ENCODE peak calls at places on chromosomes 1 and 21, in seven cellular contexts. One of them, this sample, is unnamed.

GRCh38 chr1:110390096-110390495 is 730 bp downstream of the SLC16A4 start:
- DNase-seq in cardiac fibroblast: peak
- DNase-seq in GM12865: no peak
- DNase-seq in astrocyte of the cerebellum: peak
- DNase-seq in IMR-90: peak
- DNase-seq in bronchial epithelial cell: peak
- DNase-seq in brain microvascular endothelial cell: peak
- DNase-seq in this sample: peak

GRCh38 chr1:114756949-114757454 is 782 bp downstream of the CSDE1 start:
- DNase-seq in cardiac fibroblast: peak
- DNase-seq in GM12865: no peak
- DNase-seq in astrocyte of the cerebellum: no peak
- DNase-seq in IMR-90: peak
- DNase-seq in bronchial epithelial cell: peak
- DNase-seq in brain microvascular endothelial cell: peak
- DNase-seq in this sample: peak

GRCh38 chr1:186146971-186147370 is 228.1 kb downstream of the TPR start:
- DNase-seq in cardiac fibroblast: no peak
- DNase-seq in GM12865: no peak
- DNase-seq in astrocyte of the cerebellum: no peak
- DNase-seq in IMR-90: no peak
- DNase-seq in bronchial epithelial cell: no peak
- DNase-seq in brain microvascular endothelial cell: no peak
- DNase-seq in this sample: no peak

GRCh38 chr1:91583326-91583755 is 82.7 kb downstream of the CDC7 start:
- DNase-seq in cardiac fibroblast: no peak
- DNase-seq in GM12865: no peak
- DNase-seq in astrocyte of the cerebellum: no peak
- DNase-seq in IMR-90: peak
- DNase-seq in bronchial epithelial cell: peak
- DNase-seq in brain microvascular endothelial cell: peak
- DNase-seq in this sample: peak

GRCh38 chr21:46062471-46063211 is 35.3 kb upstream of the COL6A2 start:
- DNase-seq in cardiac fibroblast: no peak
- DNase-seq in GM12865: no peak
- DNase-seq in astrocyte of the cerebellum: no peak
- DNase-seq in IMR-90: no peak
- DNase-seq in bronchial epithelial cell: no peak
- DNase-seq in brain microvascular endothelial cell: no peak
- DNase-seq in this sample: no peak

GRCh38 chr1:210378721-210379120 is 50.0 kb downstream of the HHAT start:
- DNase-seq in cardiac fibroblast: no peak
- DNase-seq in GM12865: no peak
- DNase-seq in astrocyte of the cerebellum: no peak
- DNase-seq in IMR-90: peak
- DNase-seq in bronchial epithelial cell: no peak
- DNase-seq in brain microvascular endothelial cell: no peak
- DNase-seq in this sample: no peak

GRCh38 chr1:81375884-81376548 is 424.7 kb upstream of the ADGRL2 start:
- DNase-seq in cardiac fibroblast: no peak
- DNase-seq in GM12865: no peak
- DNase-seq in astrocyte of the cerebellum: no peak
- DNase-seq in IMR-90: no peak
- DNase-seq in bronchial epithelial cell: no peak
- DNase-seq in brain microvascular endothelial cell: no peak
- DNase-seq in this sample: no peak

GRCh38 chr1:111690306-111690617 is 48.9 kb downstream of the INKA2 start:
- DNase-seq in cardiac fibroblast: peak
- DNase-seq in GM12865: no peak
- DNase-seq in astrocyte of the cerebellum: peak
- DNase-seq in IMR-90: peak
- DNase-seq in bronchial epithelial cell: no peak
- DNase-seq in brain microvascular endothelial cell: peak
- DNase-seq in this sample: peak

GRCh38 chr1:34101151-34101550 is 63.9 kb downstream of the CSMD2 start:
- DNase-seq in cardiac fibroblast: no peak
- DNase-seq in GM12865: no peak
- DNase-seq in astrocyte of the cerebellum: peak
- DNase-seq in IMR-90: peak
- DNase-seq in bronchial epithelial cell: no peak
- DNase-seq in brain microvascular endothelial cell: no peak
- DNase-seq in this sample: no peak

GRCh38 chr1:27598288-27598687 is 5.7 kb downstream of the AHDC1 start:
- DNase-seq in cardiac fibroblast: peak
- DNase-seq in GM12865: no peak
- DNase-seq in astrocyte of the cerebellum: no peak
- DNase-seq in IMR-90: no peak
- DNase-seq in bronchial epithelial cell: no peak
- DNase-seq in brain microvascular endothelial cell: no peak
- DNase-seq in this sample: no peak

GRCh38 chr21:15837603-15838002 is 107.8 kb downstream of the USP25 start:
- DNase-seq in cardiac fibroblast: peak
- DNase-seq in GM12865: no peak
- DNase-seq in astrocyte of the cerebellum: no peak
- DNase-seq in IMR-90: peak
- DNase-seq in bronchial epithelial cell: no peak
- DNase-seq in brain microvascular endothelial cell: no peak
- DNase-seq in this sample: peak

GRCh38 chr1:185474440-185475149 is 157.6 kb upstream of the IVNS1ABP start:
- DNase-seq in cardiac fibroblast: no peak
- DNase-seq in GM12865: no peak
- DNase-seq in astrocyte of the cerebellum: no peak
- DNase-seq in IMR-90: no peak
- DNase-seq in bronchial epithelial cell: no peak
- DNase-seq in brain microvascular endothelial cell: no peak
- DNase-seq in this sample: peak

GRCh38 chr1:53411541-53412152 is 47.6 kb upstream of the DMRTB1 start:
- DNase-seq in cardiac fibroblast: no peak
- DNase-seq in GM12865: no peak
- DNase-seq in astrocyte of the cerebellum: no peak
- DNase-seq in IMR-90: peak
- DNase-seq in bronchial epithelial cell: no peak
- DNase-seq in brain microvascular endothelial cell: no peak
- DNase-seq in this sample: no peak

GRCh38 chr1:17260738-17261137 is 11.8 kb downstream of the PADI3 start:
- DNase-seq in cardiac fibroblast: no peak
- DNase-seq in GM12865: no peak
- DNase-seq in astrocyte of the cerebellum: no peak
- DNase-seq in IMR-90: no peak
- DNase-seq in bronchial epithelial cell: no peak
- DNase-seq in brain microvascular endothelial cell: no peak
- DNase-seq in this sample: no peak

GRCh38 chr1:39214998-39215873 is 10.7 kb downstream of the MACF1 start:
- DNase-seq in cardiac fibroblast: no peak
- DNase-seq in GM12865: peak
- DNase-seq in astrocyte of the cerebellum: no peak
- DNase-seq in IMR-90: no peak
- DNase-seq in bronchial epithelial cell: peak
- DNase-seq in brain microvascular endothelial cell: no peak
- DNase-seq in this sample: peak

GRCh38 chr1:184082541-184082940 is 31.0 kb downstream of the TSEN15 start:
- DNase-seq in cardiac fibroblast: no peak
- DNase-seq in GM12865: no peak
- DNase-seq in astrocyte of the cerebellum: no peak
- DNase-seq in IMR-90: no peak
- DNase-seq in bronchial epithelial cell: no peak
- DNase-seq in brain microvascular endothelial cell: no peak
- DNase-seq in this sample: no peak

GRCh38 chr1:45924736-45925135 is 121.3 kb downstream of the MAST2 start:
- DNase-seq in cardiac fibroblast: peak
- DNase-seq in GM12865: no peak
- DNase-seq in astrocyte of the cerebellum: no peak
- DNase-seq in IMR-90: peak
- DNase-seq in bronchial epithelial cell: peak
- DNase-seq in brain microvascular endothelial cell: peak
- DNase-seq in this sample: peak

GRCh38 chr1:95284420-95284819 is 50.4 kb downstream of the RWDD3 start:
- DNase-seq in cardiac fibroblast: no peak
- DNase-seq in GM12865: no peak
- DNase-seq in astrocyte of the cerebellum: no peak
- DNase-seq in IMR-90: no peak
- DNase-seq in bronchial epithelial cell: no peak
- DNase-seq in brain microvascular endothelial cell: no peak
- DNase-seq in this sample: no peak

GRCh38 chr1:211285196-211285595 is 26.0 kb downstream of the RCOR3 start:
- DNase-seq in cardiac fibroblast: peak
- DNase-seq in GM12865: no peak
- DNase-seq in astrocyte of the cerebellum: peak
- DNase-seq in IMR-90: peak
- DNase-seq in bronchial epithelial cell: no peak
- DNase-seq in brain microvascular endothelial cell: no peak
- DNase-seq in this sample: no peak

GRCh38 chr1:207799989-207800648 is 48.3 kb downstream of the CD46 start:
- DNase-seq in cardiac fibroblast: no peak
- DNase-seq in GM12865: no peak
- DNase-seq in astrocyte of the cerebellum: no peak
- DNase-seq in IMR-90: no peak
- DNase-seq in bronchial epithelial cell: no peak
- DNase-seq in brain microvascular endothelial cell: no peak
- DNase-seq in this sample: no peak

GRCh38 chr1:156371553-156372264 is 2.7 kb downstream of the RHBG start:
- DNase-seq in cardiac fibroblast: peak
- DNase-seq in GM12865: no peak
- DNase-seq in astrocyte of the cerebellum: no peak
- DNase-seq in IMR-90: peak
- DNase-seq in bronchial epithelial cell: peak
- DNase-seq in brain microvascular endothelial cell: peak
- DNase-seq in this sample: peak

GRCh38 chr1:204885790-204886189 is 15.1 kb downstream of the NFASC start:
- DNase-seq in cardiac fibroblast: peak
- DNase-seq in GM12865: no peak
- DNase-seq in astrocyte of the cerebellum: no peak
- DNase-seq in IMR-90: no peak
- DNase-seq in bronchial epithelial cell: no peak
- DNase-seq in brain microvascular endothelial cell: no peak
- DNase-seq in this sample: peak

GRCh38 chr1:228059536-228060457 is 22.7 kb upstream of the ARF1 start:
- DNase-seq in cardiac fibroblast: peak
- DNase-seq in GM12865: peak
- DNase-seq in astrocyte of the cerebellum: no peak
- DNase-seq in IMR-90: no peak
- DNase-seq in bronchial epithelial cell: peak
- DNase-seq in brain microvascular endothelial cell: no peak
- DNase-seq in this sample: peak

GRCh38 chr1:228060458-228061190 is 21.9 kb upstream of the ARF1 start:
- DNase-seq in cardiac fibroblast: peak
- DNase-seq in GM12865: no peak
- DNase-seq in astrocyte of the cerebellum: no peak
- DNase-seq in IMR-90: no peak
- DNase-seq in bronchial epithelial cell: no peak
- DNase-seq in brain microvascular endothelial cell: no peak
- DNase-seq in this sample: no peak

GRCh38 chr1:228061411-228062084 is 21.0 kb upstream of the ARF1 start:
- DNase-seq in cardiac fibroblast: no peak
- DNase-seq in GM12865: no peak
- DNase-seq in astrocyte of the cerebellum: no peak
- DNase-seq in IMR-90: no peak
- DNase-seq in bronchial epithelial cell: no peak
- DNase-seq in brain microvascular endothelial cell: no peak
- DNase-seq in this sample: no peak

GRCh38 chr1:228058981-228059535 is 23.4 kb upstream of the ARF1 start:
- DNase-seq in cardiac fibroblast: no peak
- DNase-seq in GM12865: no peak
- DNase-seq in astrocyte of the cerebellum: no peak
- DNase-seq in IMR-90: no peak
- DNase-seq in bronchial epithelial cell: no peak
- DNase-seq in brain microvascular endothelial cell: no peak
- DNase-seq in this sample: no peak

DNA sequence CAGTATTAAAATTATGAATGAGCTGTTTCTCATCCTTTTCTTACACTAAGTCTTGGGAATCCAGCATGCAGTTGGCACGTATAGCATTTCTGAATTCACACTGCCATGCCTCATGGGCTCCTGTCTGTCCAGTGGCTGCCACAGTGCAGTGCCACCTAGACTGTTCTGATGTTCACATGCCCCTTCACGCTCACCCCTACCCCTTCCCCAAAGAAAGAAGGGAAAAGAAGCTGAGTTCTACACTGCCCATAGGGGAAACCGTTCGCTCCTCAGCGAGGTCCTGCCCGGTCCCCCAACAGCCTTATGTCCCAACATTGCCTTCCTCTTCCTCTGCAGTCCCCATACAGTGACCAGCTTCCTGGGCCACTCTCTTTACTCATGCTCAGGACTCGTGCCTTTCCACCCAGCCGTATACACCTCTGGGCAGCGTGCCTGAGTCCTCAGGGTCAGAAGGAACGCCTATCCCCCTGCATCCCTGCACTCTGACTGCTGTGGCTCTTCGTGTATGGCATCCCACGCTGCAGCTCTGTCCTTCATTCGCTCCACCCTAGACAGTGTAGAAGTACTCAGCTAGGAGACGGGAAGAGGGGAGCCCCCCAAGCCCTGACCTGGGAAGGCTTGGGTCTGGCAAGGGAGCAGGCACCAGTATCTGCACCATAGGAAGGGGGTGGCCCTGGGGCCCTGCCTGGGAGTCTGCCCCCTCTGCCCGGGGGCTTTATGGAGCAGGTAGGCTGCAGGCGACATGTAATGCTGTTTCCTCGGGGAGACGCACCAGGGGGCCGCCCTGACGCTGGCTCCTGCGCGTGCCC is 24.1 kb upstream of the ARF1 start:
- DNase-seq in cardiac fibroblast: no peak
- DNase-seq in GM12865: no peak
- DNase-seq in astrocyte of the cerebellum: no peak
- DNase-seq in IMR-90: no peak
- DNase-seq in bronchial epithelial cell: no peak
- DNase-seq in brain microvascular endothelial cell: no peak
- DNase-seq in this sample: no peak
- H3K4me3 ChIP-seq in cardiac fibroblast: no peak
- H3K4me3 ChIP-seq in GM12865: no peak
- H3K4me3 ChIP-seq in astrocyte of the cerebellum: no peak
- H3K4me3 ChIP-seq in IMR-90: no peak
- H3K4me3 ChIP-seq in bronchial epithelial cell: no peak
- H3K4me3 ChIP-seq in brain microvascular endothelial cell: no peak
- H3K4me3 ChIP-seq in this sample: no peak

GRCh38 chr1:42658880-42659337 is 686 bp downstream of the PPIH start:
- DNase-seq in cardiac fibroblast: peak
- DNase-seq in GM12865: no peak
- DNase-seq in astrocyte of the cerebellum: no peak
- DNase-seq in IMR-90: peak
- DNase-seq in bronchial epithelial cell: peak
- DNase-seq in brain microvascular endothelial cell: peak
- DNase-seq in this sample: peak

GRCh38 chr1:42657981-42658879 is at the start of gene PPIH:
- DNase-seq in cardiac fibroblast: peak
- DNase-seq in GM12865: peak
- DNase-seq in astrocyte of the cerebellum: peak
- DNase-seq in IMR-90: peak
- DNase-seq in bronchial epithelial cell: peak
- DNase-seq in brain microvascular endothelial cell: peak
- DNase-seq in this sample: peak
- TF ChIP-seq CTCF in cardiac fibroblast: peak
- TF ChIP-seq CTCF in GM12865: peak
- TF ChIP-seq CTCF in astrocyte of the cerebellum: peak
- TF ChIP-seq CTCF in IMR-90: peak
- TF ChIP-seq CTCF in bronchial epithelial cell: peak
- TF ChIP-seq CTCF in brain microvascular endothelial cell: peak
- TF ChIP-seq CTCF in this sample: peak

GRCh38 chr1:42660907-42661500 is 2.8 kb downstream of the PPIH start:
- DNase-seq in cardiac fibroblast: no peak
- DNase-seq in GM12865: peak
- DNase-seq in astrocyte of the cerebellum: no peak
- DNase-seq in IMR-90: no peak
- DNase-seq in bronchial epithelial cell: no peak
- DNase-seq in brain microvascular endothelial cell: no peak
- DNase-seq in this sample: no peak
- H3K4me3 ChIP-seq in cardiac fibroblast: no peak
- H3K4me3 ChIP-seq in GM12865: peak
- H3K4me3 ChIP-seq in astrocyte of the cerebellum: no peak
- H3K4me3 ChIP-seq in IMR-90: no peak
- H3K4me3 ChIP-seq in bronchial epithelial cell: no peak
- H3K4me3 ChIP-seq in brain microvascular endothelial cell: no peak
- H3K4me3 ChIP-seq in this sample: no peak

GRCh38 chr1:36528361-36529349 is 45.9 kb upstream of the CSF3R start:
- DNase-seq in cardiac fibroblast: no peak
- DNase-seq in GM12865: no peak
- DNase-seq in astrocyte of the cerebellum: no peak
- DNase-seq in IMR-90: no peak
- DNase-seq in bronchial epithelial cell: no peak
- DNase-seq in brain microvascular endothelial cell: no peak
- DNase-seq in this sample: peak
- TF ChIP-seq CTCF in cardiac fibroblast: no peak
- TF ChIP-seq CTCF in GM12865: no peak
- TF ChIP-seq CTCF in astrocyte of the cerebellum: no peak
- TF ChIP-seq CTCF in IMR-90: no peak
- TF ChIP-seq CTCF in bronchial epithelial cell: no peak
- TF ChIP-seq CTCF in brain microvascular endothelial cell: peak
- TF ChIP-seq CTCF in this sample: peak